ENCODE peak calls at places on chromosome 21, in eight cellular contexts. Y, R, E, D, K, Z, L and T are unnamed samples.

GRCh38 chr21:38139380-38140168 is 117.2 kb upstream of the KCNJ15 start:
- DNase-seq in Y (peak; percentile 33), R (peak; percentile 17), E (no peak), D (peak; percentile 82), K (no peak), Z (no peak), L (peak; percentile 14), T (peak; percentile 92)

GRCh38 chr21:34522284-34522683 is 10.3 kb upstream of the KCNE1 start:
- DNase-seq in Y (no peak), R (no peak), E (no peak), D (no peak), K (no peak), Z (no peak), L (no peak), T (no peak)

GRCh38 chr21:40191616-40192015 is 324.4 kb downstream of the PCP4 start:
- DNase-seq in Y (no peak), R (no peak), E (no peak), D (no peak), K (no peak), Z (no peak), L (no peak), T (no peak)

GRCh38 chr21:44999428-44999971 is 59.7 kb downstream of the SLX9 start:
- DNase-seq in Y (no peak), R (no peak), E (no peak), D (no peak), K (no peak), Z (no peak), L (no peak), T (no peak)

GRCh38 chr21:43361493-43362296 is 65.2 kb downstream of the SIK1 start:
- DNase-seq in Y (no peak), R (no peak), E (peak; percentile 62), D (no peak), K (no peak), Z (peak; percentile 54), L (no peak), T (peak; percentile 45)

GRCh38 chr21:42590431-42591131 is 62.8 kb upstream of the PDE9A start:
- DNase-seq in Y (no peak), R (no peak), E (no peak), D (no peak), K (no peak), Z (no peak), L (no peak), T (no peak)

GRCh38 chr21:37668462-37669239 is 247.6 kb downstream of the KCNJ6 start:
- DNase-seq in Y (no peak), R (no peak), E (no peak), D (no peak), K (no peak), Z (no peak), L (no peak), T (no peak)

GRCh38 chr21:17472167-17472566 is 40.7 kb upstream of the CXADR start:
- DNase-seq in Y (no peak), R (no peak), E (no peak), D (no peak), K (no peak), Z (no peak), L (no peak), T (no peak)

GRCh38 chr21:37914211-37914900 is 1.9 kb downstream of the KCNJ6 start:
- DNase-seq in Y (no peak), R (no peak), E (peak; percentile 69), D (peak; percentile 81), K (peak; percentile 23), Z (no peak), L (peak; percentile 11), T (no peak)

GRCh38 chr21:39867198-39867650 is at the start of gene PCP4:
- DNase-seq in Y (peak; percentile 89), R (peak; percentile 85), E (peak; percentile 50), D (peak; percentile 89), K (peak; percentile 86), Z (no peak), L (no peak), T (peak; percentile 81)

GRCh38 chr21:42071146-42071737 is at the start of gene UMODL1:
- DNase-seq in Y (no peak), R (no peak), E (peak; percentile 25), D (peak; percentile 79), K (no peak), Z (no peak), L (no peak), T (no peak)

GRCh38 chr21:32285476-32285875 is 6.6 kb upstream of the MIS18A start:
- DNase-seq in Y (no peak), R (no peak), E (no peak), D (no peak), K (no peak), Z (no peak), L (no peak), T (no peak)

GRCh38 chr21:18373631-18374030 is 30.0 kb downstream of the TMPRSS15 start:
- DNase-seq in Y (no peak), R (no peak), E (no peak), D (no peak), K (no peak), Z (no peak), L (no peak), T (no peak)

GRCh38 chr21:42156690-42157605 is 62.0 kb upstream of the ABCG1 start:
- DNase-seq in Y (peak; percentile 3), R (peak; percentile 30), E (peak; percentile 29), D (no peak), K (peak; percentile 19), Z (no peak), L (no peak), T (no peak)

GRCh38 chr21:33207471-33208149 is 22.1 kb upstream of the IFNAR2 start:
- DNase-seq in Y (no peak), R (no peak), E (no peak), D (no peak), K (no peak), Z (no peak), L (no peak), T (no peak)

GRCh38 chr21:35423694-35424093 is 374.6 kb upstream of the RUNX1 start:
- DNase-seq in Y (no peak), R (no peak), E (no peak), D (no peak), K (no peak), Z (no peak), L (no peak), T (no peak)

GRCh38 chr21:35925497-35925896 is 134.8 kb downstream of the SETD4 start:
- DNase-seq in Y (no peak), R (no peak), E (no peak), D (peak; percentile 52), K (peak; percentile 8), Z (no peak), L (no peak), T (no peak)

GRCh38 chr21:21200103-21200938 is 202.1 kb downstream of the NCAM2 start:
- DNase-seq in Y (no peak), R (no peak), E (no peak), D (no peak), K (no peak), Z (peak; percentile 65), L (peak; percentile 9), T (no peak)

GRCh38 chr21:40386301-40386911 is 460.6 kb downstream of the DSCAM start:
- DNase-seq in Y (peak; percentile 74), R (peak; percentile 63), E (peak; percentile 45), D (no peak), K (no peak), Z (peak; percentile 31), L (no peak), T (peak; percentile 17)

GRCh38 chr21:24045775-24046215 is 1561.5 kb downstream of the MRPL39 start:
- DNase-seq in Y (peak; percentile 48), R (no peak), E (peak; percentile 99), D (peak; percentile 17), K (no peak), Z (peak; percentile 65), L (peak; percentile 92), T (no peak)

GRCh38 chr21:32387151-32387550 is 5.7 kb downstream of the URB1 start:
- DNase-seq in Y (no peak), R (no peak), E (no peak), D (no peak), K (peak; percentile 40), Z (no peak), L (no peak), T (no peak)

GRCh38 chr21:45335151-45335760 is 47.6 kb upstream of the POFUT2 start:
- DNase-seq in Y (no peak), R (no peak), E (no peak), D (no peak), K (no peak), Z (no peak), L (no peak), T (no peak)

GRCh38 chr21:14602418-14602987 is 56.4 kb upstream of the SAMSN1 start:
- DNase-seq in Y (no peak), R (no peak), E (no peak), D (no peak), K (no peak), Z (no peak), L (no peak), T (no peak)

GRCh38 chr21:32717851-32718316 is 9.9 kb downstream of the SYNJ1 start:
- DNase-seq in Y (no peak), R (no peak), E (no peak), D (no peak), K (peak; percentile 74), Z (no peak), L (no peak), T (no peak)